ENCODE peak calls at places on chromosomes 2 and 18, in ten cellular contexts. E is CD8-positive, alpha-beta memory T cell; X is mucosa of descending colon; M is GM23248; K is suprapubic skin; Z is tibial artery; N is pancreas; R is small intestine; Y is adipocyte; G is IMR-90. H is an unnamed sample. For H3K4me1 and H3K36me3, the result is how much of the 10 kb centered on the place peaks cover.

GRCh38 chr18:23826850-23827620 is 137.8 kb downstream of the LAMA3 start:
- DNase-seq in E (no peak), X (no peak), M (peak), K (no peak), Z (no peak), N (no peak), R (no peak), Y (no peak), G (no peak), H (no peak)

GRCh38 chr2:218605438-218605837 is 2.3 kb upstream of the PLCD4 start:
- DNase-seq in E (no peak), X (no peak), M (peak), K (no peak), Z (no peak), N (no peak), R (no peak), Y (peak), G (peak), H (no peak)

GRCh38 chr2:180208841-180209240 is 201.7 kb upstream of the CWC22 start:
- DNase-seq in E (no peak), X (no peak), M (peak), K (no peak), Z (no peak), N (no peak), R (no peak), Y (peak), G (peak), H (no peak)

GRCh38 chr2:47783491-47784330 is 766 bp downstream of the MSH6 start:
- DNase-seq in E (peak), X (peak), M (peak), K (peak), Z (peak), N (peak), R (peak), Y (peak), G (peak), H (peak)

GRCh38 chr2:40144022-40144421 is 307.9 kb downstream of the SLC8A1 start:
- DNase-seq in E (no peak), X (no peak), M (no peak), K (no peak), Z (no peak), N (no peak), R (no peak), Y (no peak), G (no peak), H (no peak)

GRCh38 chr2:191030521-191031154 is 16.7 kb upstream of the STAT1 start:
- DNase-seq in E (peak), X (no peak), M (peak), K (no peak), Z (no peak), N (no peak), R (peak), Y (peak), G (peak), H (peak)

GRCh38 chr2:192534076-192534475 is 339.3 kb upstream of the TMEFF2 start:
- DNase-seq in E (no peak), X (no peak), M (no peak), K (no peak), Z (no peak), N (no peak), R (no peak), Y (peak), G (no peak), H (no peak)

GRCh38 chr2:198322275-198322674 is 517.9 kb downstream of the PLCL1 start:
- DNase-seq in E (no peak), X (no peak), M (no peak), K (no peak), Z (no peak), N (no peak), R (no peak), Y (no peak), G (no peak), H (peak)

GRCh38 chr2:174442546-174443510 is 44.0 kb downstream of the GPR155 start:
- DNase-seq in E (no peak), X (no peak), M (peak), K (no peak), Z (no peak), N (no peak), R (no peak), Y (peak), G (peak), H (peak)

GRCh38 chr2:169090133-169090820 is 20.9 kb downstream of the DHRS9 start:
- DNase-seq in E (no peak), X (no peak), M (no peak), K (no peak), Z (no peak), N (no peak), R (no peak), Y (peak), G (no peak), H (no peak)

GRCh38 chr2:169093535-169093934 is 24.2 kb downstream of the DHRS9 start:
- DNase-seq in E (no peak), X (no peak), M (no peak), K (no peak), Z (no peak), N (no peak), R (no peak), Y (no peak), G (no peak), H (no peak)

GRCh38 chr2:169094676-169095075 is 25.3 kb downstream of the DHRS9 start:
- DNase-seq in E (no peak), X (no peak), M (no peak), K (no peak), Z (no peak), N (no peak), R (no peak), Y (no peak), G (no peak), H (peak)

GRCh38 chr2:169091256-169091655 is 21.9 kb downstream of the DHRS9 start:
- DNase-seq in E (no peak), X (no peak), M (no peak), K (no peak), Z (no peak), N (no peak), R (no peak), Y (no peak), G (no peak), H (no peak)

GRCh38 chr2:169091761-169092523 is 22.6 kb downstream of the DHRS9 start:
- DNase-seq in E (no peak), X (peak), M (peak), K (no peak), Z (no peak), N (no peak), R (peak), Y (peak), G (peak), H (no peak)
- H3K4me1 ChIP-seq in E (under half), X (under half), M (under half), K (under half), Z (under half), N (under half), R (under half), Y (under half), G (under half), H (under half)

GRCh38 chr2:240597054-240597418 is 10.5 kb downstream of the CAPN10 start:
- DNase-seq in E (no peak), X (no peak), M (no peak), K (peak), Z (peak), N (no peak), R (no peak), Y (no peak), G (no peak), H (no peak)

GRCh38 chr2:240596491-240596931 is 10.0 kb downstream of the CAPN10 start:
- DNase-seq in E (no peak), X (peak), M (no peak), K (peak), Z (peak), N (peak), R (no peak), Y (no peak), G (no peak), H (no peak)

GRCh38 chr2:240594511-240595380 is 8.2 kb downstream of the CAPN10 start:
- DNase-seq in E (no peak), X (no peak), M (no peak), K (peak), Z (peak), N (peak), R (no peak), Y (no peak), G (no peak), H (no peak)

GRCh38 chr2:240595381-240596079 is 9.0 kb downstream of the CAPN10 start:
- DNase-seq in E (peak), X (peak), M (peak), K (peak), Z (peak), N (peak), R (peak), Y (no peak), G (no peak), H (peak)

GRCh38 chr2:240596080-240596460 is 9.5 kb downstream of the CAPN10 start:
- DNase-seq in E (no peak), X (no peak), M (no peak), K (peak), Z (peak), N (no peak), R (no peak), Y (no peak), G (no peak), H (no peak)
- H3K36me3 ChIP-seq in E (under half), X (under half), M (under half), K (half or more), Z (under half), N (under half), R (under half), Y (under half), G (under half), H (under half)

GRCh38 chr2:73260338-73260984 is 23.8 kb downstream of the FBXO41 start:
- DNase-seq in E (no peak), X (peak), M (peak), K (no peak), Z (no peak), N (no peak), R (peak), Y (peak), G (peak), H (peak)
- H3K4me1 ChIP-seq in E (under half), X (under half), M (under half), K (under half), Z (under half), N (under half), R (under half), Y (under half), G (under half), H (under half)

DNA sequence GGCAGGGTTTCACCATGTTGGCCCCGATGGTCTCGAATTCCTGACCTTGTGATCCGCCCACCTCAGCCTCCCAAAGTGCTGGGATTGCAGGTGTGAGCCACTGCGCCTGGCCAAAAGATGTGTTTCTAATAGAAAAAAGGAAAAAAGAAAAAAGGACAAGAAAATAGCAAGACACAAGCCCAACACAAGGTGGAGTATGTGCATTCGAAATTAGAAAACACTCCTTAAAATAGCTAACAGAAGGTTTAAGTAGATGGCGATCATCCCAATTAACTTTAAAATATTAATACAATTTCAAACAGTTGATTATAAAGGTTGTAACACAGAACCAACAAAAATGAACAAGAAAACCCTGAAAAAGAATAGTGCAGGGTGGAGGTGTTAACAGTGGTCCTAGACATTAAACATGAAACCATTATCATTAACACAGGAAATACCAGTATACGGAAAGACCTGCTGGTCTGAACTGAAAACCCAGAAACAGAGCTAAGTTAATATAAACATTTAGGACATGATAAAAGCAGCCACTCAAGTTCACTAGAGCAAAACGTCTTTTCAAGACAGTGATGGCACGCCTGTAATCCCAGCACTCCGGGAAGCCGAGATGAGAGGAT is 57.9 kb downstream of the HDLBP start:
- DNase-seq in E (no peak), X (no peak), M (peak), K (no peak), Z (no peak), N (no peak), R (no peak), Y (no peak), G (no peak), H (no peak)
- H3K36me3 ChIP-seq in E (half or more), X (under half), M (half or more), K (half or more), Z (half or more), N (half or more), R (under half), Y (half or more), G (half or more), H (under half)

GRCh38 chr2:238359403-238359802 is 39.1 kb downstream of the TRAF3IP1 start:
- DNase-seq in E (no peak), X (no peak), M (no peak), K (no peak), Z (no peak), N (no peak), R (no peak), Y (no peak), G (no peak), H (no peak)

GRCh38 chr2:238361877-238362276 is 41.6 kb downstream of the TRAF3IP1 start:
- DNase-seq in E (no peak), X (no peak), M (no peak), K (no peak), Z (no peak), N (no peak), R (no peak), Y (no peak), G (no peak), H (no peak)

GRCh38 chr2:238358763-238359162 is 38.4 kb downstream of the TRAF3IP1 start:
- DNase-seq in E (no peak), X (no peak), M (no peak), K (no peak), Z (no peak), N (no peak), R (no peak), Y (no peak), G (no peak), H (no peak)

DNA sequence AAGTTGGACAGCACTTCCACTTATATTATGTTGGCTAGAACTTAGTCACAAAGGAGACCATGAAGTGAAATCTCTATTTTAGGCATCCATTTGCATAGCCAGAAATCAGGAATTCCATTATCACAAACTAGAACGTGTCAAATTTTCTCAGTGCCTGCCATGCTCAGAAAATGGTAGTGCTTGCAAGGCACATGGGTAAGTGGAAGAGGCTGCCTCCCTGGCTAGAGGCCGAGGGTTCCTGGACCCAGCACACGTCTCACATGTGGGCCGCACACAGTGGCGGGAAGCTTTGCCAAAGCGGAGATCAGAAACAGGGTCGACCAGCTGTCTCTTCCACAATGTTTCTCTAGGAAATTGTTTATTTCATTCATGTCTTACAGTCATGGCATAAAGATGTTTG is 42.3 kb downstream of the TRAF3IP1 start:
- DNase-seq in E (no peak), X (no peak), M (no peak), K (no peak), Z (no peak), N (no peak), R (no peak), Y (no peak), G (no peak), H (no peak)
- H3K4me1 ChIP-seq in E (under half), X (under half), M (under half), K (under half), Z (under half), N (under half), R (under half), Y (under half), G (under half), H (under half)

DNA sequence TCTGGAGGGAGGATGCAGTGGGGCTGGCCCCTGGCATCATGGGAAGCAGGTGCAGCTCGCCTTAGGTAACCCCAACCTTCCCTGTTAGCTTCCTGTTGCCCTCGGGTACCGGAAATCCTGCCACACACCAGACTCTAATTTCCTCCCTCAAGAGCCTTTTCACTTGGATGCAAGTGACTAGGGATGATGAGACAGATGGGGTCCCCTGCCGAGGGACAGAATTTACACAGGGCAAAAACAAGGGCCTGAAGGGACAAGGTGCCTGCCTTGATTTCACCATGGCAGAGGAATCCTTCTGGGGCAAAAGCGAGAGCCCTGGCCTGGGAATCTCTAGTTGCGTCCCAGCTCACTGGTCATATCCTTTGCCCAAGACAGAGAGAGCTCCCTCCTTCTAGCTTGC is 263.1 kb downstream of the LOXHD1 start:
- DNase-seq in E (no peak), X (no peak), M (no peak), K (no peak), Z (no peak), N (no peak), R (no peak), Y (no peak), G (no peak), H (no peak)
- H3K36me3 ChIP-seq in E (under half), X (under half), M (under half), K (under half), Z (under half), N (under half), R (under half), Y (under half), G (under half), H (under half)

DNA sequence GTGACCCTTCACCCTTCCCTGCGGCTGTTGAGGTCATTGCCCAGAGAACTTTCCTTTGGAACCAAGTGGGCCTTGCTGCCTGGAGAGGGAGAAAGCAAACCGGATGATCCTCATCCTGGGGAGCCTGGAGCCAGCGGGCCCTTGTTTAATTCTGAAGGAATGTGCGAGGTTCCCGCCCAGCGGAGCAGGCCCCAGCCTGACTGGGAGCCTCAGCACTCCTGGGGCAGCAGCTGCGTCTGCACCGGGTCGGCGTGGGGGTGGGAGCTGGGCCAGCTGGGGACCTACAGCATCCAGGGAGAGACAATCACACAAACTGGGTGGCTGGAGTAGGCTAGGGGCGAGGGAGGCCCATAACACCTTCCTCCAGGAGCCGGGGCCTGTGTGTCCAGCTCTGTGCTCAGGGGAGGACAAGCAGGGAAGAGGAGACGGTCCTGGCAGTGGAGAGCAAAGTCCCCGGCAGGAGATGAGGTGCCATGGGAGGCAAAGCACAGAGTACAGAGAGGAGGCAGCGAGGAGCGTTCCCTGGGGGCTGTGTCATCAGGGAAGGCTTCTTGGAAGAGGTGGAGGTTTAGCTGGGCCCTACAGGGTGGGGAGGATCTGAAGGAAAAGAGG is 61.9 kb upstream of the HAAO start:
- DNase-seq in E (no peak), X (no peak), M (peak), K (no peak), Z (peak), N (peak), R (no peak), Y (peak), G (peak), H (peak)
- H3K4me1 ChIP-seq in E (under half), X (under half), M (under half), K (half or more), Z (under half), N (under half), R (under half), Y (under half), G (under half), H (under half)

GRCh38 chr2:96347395-96347794 is 11.8 kb downstream of the NCAPH start:
- DNase-seq in E (no peak), X (no peak), M (no peak), K (no peak), Z (no peak), N (no peak), R (no peak), Y (no peak), G (no peak), H (no peak)

GRCh38 chr2:96344011-96344410 is 8.4 kb downstream of the NCAPH start:
- DNase-seq in E (peak), X (no peak), M (no peak), K (no peak), Z (no peak), N (no peak), R (peak), Y (no peak), G (peak), H (no peak)

GRCh38 chr2:96345403-96345802 is 9.8 kb downstream of the NCAPH start:
- DNase-seq in E (peak), X (no peak), M (peak), K (no peak), Z (no peak), N (no peak), R (no peak), Y (no peak), G (no peak), H (no peak)

GRCh38 chr2:96342085-96342484 is 6.5 kb downstream of the NCAPH start:
- DNase-seq in E (peak), X (no peak), M (peak), K (no peak), Z (no peak), N (no peak), R (peak), Y (peak), G (peak), H (no peak)

DNA sequence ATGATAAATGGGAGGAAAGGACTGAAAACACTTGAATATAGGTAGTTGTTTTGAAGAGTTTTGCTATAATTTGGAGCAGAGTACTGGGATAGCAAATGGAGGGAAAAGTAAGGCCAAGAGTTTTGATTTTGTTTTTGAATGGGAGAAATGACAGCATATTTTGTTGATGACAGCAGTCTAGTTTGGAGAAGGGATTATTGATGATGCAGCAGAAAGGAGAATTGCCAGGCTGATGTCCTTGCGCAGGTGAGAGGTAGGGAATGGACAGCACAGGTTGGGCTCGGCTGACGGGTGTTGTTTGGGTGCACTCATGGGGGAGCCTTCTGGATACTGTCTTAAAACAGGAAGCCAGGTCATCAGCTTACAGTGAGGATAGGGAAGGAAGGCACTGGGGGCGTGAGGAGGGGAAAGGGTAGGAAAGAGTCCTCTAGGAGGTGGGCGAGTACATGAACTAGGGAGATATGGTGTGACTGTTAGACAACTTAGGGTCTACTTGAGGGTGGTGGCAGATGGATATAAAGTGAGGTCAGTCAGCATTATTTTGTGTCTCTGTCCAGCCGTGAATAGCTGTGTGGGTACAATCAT is 10.4 kb downstream of the NCAPH start:
- DNase-seq in E (no peak), X (no peak), M (no peak), K (no peak), Z (no peak), N (no peak), R (no peak), Y (no peak), G (no peak), H (no peak)
- H3K36me3 ChIP-seq in E (under half), X (under half), M (under half), K (under half), Z (under half), N (under half), R (under half), Y (under half), G (under half), H (under half)

GRCh38 chr2:238286551-238286950 is 1.9 kb downstream of the PER2 start:
- DNase-seq in E (no peak), X (peak), M (peak), K (peak), Z (peak), N (no peak), R (peak), Y (peak), G (peak), H (no peak)
- H3K4me1 ChIP-seq in E (under half), X (half or more), M (under half), K (half or more), Z (half or more), N (under half), R (under half), Y (under half), G (under half), H (under half)

H was measured in neural progenitor cell.